ENCODE peak calls at places on chromosomes 16 and 17, in four cellular contexts. One of them, this sample, is unnamed.

GRCh38 chr16:625402-626173 is 5.2 kb upstream of the WFIKKN1 start:
- DNase-seq in uterus: peak
- DNase-seq in mucosa of descending colon: no peak
- DNase-seq in cardiac muscle cell: no peak
- DNase-seq in this sample: no peak

GRCh38 chr16:77581706-77582105 is 140.6 kb upstream of the NUDT7 start:
- DNase-seq in cardiac muscle cell: no peak
- DNase-seq in uterus: no peak
- DNase-seq in mucosa of descending colon: no peak
- DNase-seq in this sample: no peak

GRCh38 chr17:43418441-43419374 is 19.9 kb downstream of the ARL4D start:
- DNase-seq in mucosa of descending colon: no peak
- DNase-seq in cardiac muscle cell: peak
- DNase-seq in uterus: peak
- DNase-seq in this sample: peak

GRCh38 chr17:75105269-75106080 is 4.3 kb upstream of the ARMC7 start:
- DNase-seq in mucosa of descending colon: peak
- DNase-seq in uterus: no peak
- DNase-seq in cardiac muscle cell: peak
- DNase-seq in this sample: peak

GRCh38 chr16:67216612-67217490 is 10.1 kb upstream of the TMEM208 start:
- DNase-seq in cardiac muscle cell: peak
- DNase-seq in uterus: peak
- DNase-seq in mucosa of descending colon: no peak
- DNase-seq in this sample: no peak

GRCh38 chr16:66728117-66728787 is 23.2 kb downstream of the DYNC1LI2 start:
- DNase-seq in cardiac muscle cell: peak
- DNase-seq in mucosa of descending colon: no peak
- DNase-seq in uterus: peak
- DNase-seq in this sample: peak

GRCh38 chr16:76947694-76948093 is 243.3 kb upstream of the MON1B start:
- DNase-seq in cardiac muscle cell: peak
- DNase-seq in mucosa of descending colon: no peak
- DNase-seq in uterus: no peak
- DNase-seq in this sample: no peak

GRCh38 chr17:58352843-58353719 is 1.1 kb upstream of the SUPT4H1 start:
- DNase-seq in uterus: no peak
- DNase-seq in mucosa of descending colon: peak
- DNase-seq in cardiac muscle cell: peak
- DNase-seq in this sample: peak

GRCh38 chr16:31215287-31216115 is 1.4 kb downstream of the PYDC1 start:
- DNase-seq in mucosa of descending colon: peak
- DNase-seq in uterus: peak
- DNase-seq in cardiac muscle cell: peak
- DNase-seq in this sample: peak

GRCh38 chr17:75524971-75525805 is at the start of gene LLGL2:
- DNase-seq in cardiac muscle cell: peak
- DNase-seq in mucosa of descending colon: peak
- DNase-seq in uterus: peak
- DNase-seq in this sample: peak

GRCh38 chr16:71628810-71629209 is 2.8 kb downstream of the MARVELD3 start:
- DNase-seq in cardiac muscle cell: peak
- DNase-seq in mucosa of descending colon: no peak
- DNase-seq in uterus: no peak
- DNase-seq in this sample: peak

GRCh38 chr16:29665294-29666077 is 2.4 kb downstream of the SPN start:
- DNase-seq in uterus: no peak
- DNase-seq in mucosa of descending colon: no peak
- DNase-seq in cardiac muscle cell: no peak
- DNase-seq in this sample: no peak

GRCh38 chr17:21283482-21284318 is 811 bp upstream of the MAP2K3 start:
- DNase-seq in mucosa of descending colon: no peak
- DNase-seq in cardiac muscle cell: peak
- DNase-seq in uterus: no peak
- DNase-seq in this sample: peak

GRCh38 chr17:75059369-75060345 is 12.6 kb downstream of the KCTD2 start:
- DNase-seq in cardiac muscle cell: peak
- DNase-seq in uterus: peak
- DNase-seq in mucosa of descending colon: no peak
- DNase-seq in this sample: peak

GRCh38 chr17:19654901-19655300 is 6.3 kb downstream of the ALDH3A2 start:
- DNase-seq in cardiac muscle cell: no peak
- DNase-seq in mucosa of descending colon: no peak
- DNase-seq in uterus: no peak
- DNase-seq in this sample: no peak

GRCh38 chr17:75346906-75347305 is 57.7 kb upstream of the SLC25A19 start:
- DNase-seq in uterus: no peak
- DNase-seq in mucosa of descending colon: no peak
- DNase-seq in cardiac muscle cell: peak
- DNase-seq in this sample: peak

GRCh38 chr17:78573955-78574354 is 3.2 kb downstream of the DNAH17 start:
- DNase-seq in cardiac muscle cell: no peak
- DNase-seq in uterus: no peak
- DNase-seq in mucosa of descending colon: no peak
- DNase-seq in this sample: peak

GRCh38 chr16:31460582-31461002 is 1.3 kb downstream of the ARMC5 start:
- DNase-seq in cardiac muscle cell: peak
- DNase-seq in uterus: no peak
- DNase-seq in mucosa of descending colon: peak
- DNase-seq in this sample: peak

GRCh38 chr17:15969463-15969862 is 24.5 kb downstream of the ADORA2B start:
- DNase-seq in mucosa of descending colon: no peak
- DNase-seq in uterus: no peak
- DNase-seq in cardiac muscle cell: no peak
- DNase-seq in this sample: no peak

GRCh38 chr16:69553332-69553731 is 12.4 kb upstream of the NFAT5 start:
- DNase-seq in cardiac muscle cell: no peak
- DNase-seq in mucosa of descending colon: no peak
- DNase-seq in uterus: no peak
- DNase-seq in this sample: no peak

GRCh38 chr17:1498233-1498632 is 5.7 kb upstream of the MYO1C start:
- DNase-seq in cardiac muscle cell: no peak
- DNase-seq in mucosa of descending colon: no peak
- DNase-seq in uterus: no peak
- DNase-seq in this sample: peak

GRCh38 chr16:87570938-87571867 is 31.1 kb upstream of the JPH3 start:
- DNase-seq in uterus: no peak
- DNase-seq in mucosa of descending colon: peak
- DNase-seq in cardiac muscle cell: peak
- DNase-seq in this sample: peak

GRCh38 chr16:47213761-47214440 is 70.2 kb upstream of the NETO2 start:
- DNase-seq in uterus: no peak
- DNase-seq in cardiac muscle cell: no peak
- DNase-seq in mucosa of descending colon: no peak
- DNase-seq in this sample: peak

GRCh38 chr16:89431158-89431584 is 59.2 kb downstream of the ANKRD11 start:
- DNase-seq in mucosa of descending colon: peak
- DNase-seq in cardiac muscle cell: no peak
- DNase-seq in uterus: no peak
- DNase-seq in this sample: peak

GRCh38 chr17:1239210-1239609 is 31.0 kb upstream of the BHLHA9 start:
- DNase-seq in cardiac muscle cell: peak
- DNase-seq in uterus: no peak
- DNase-seq in mucosa of descending colon: no peak
- DNase-seq in this sample: no peak

DNA sequence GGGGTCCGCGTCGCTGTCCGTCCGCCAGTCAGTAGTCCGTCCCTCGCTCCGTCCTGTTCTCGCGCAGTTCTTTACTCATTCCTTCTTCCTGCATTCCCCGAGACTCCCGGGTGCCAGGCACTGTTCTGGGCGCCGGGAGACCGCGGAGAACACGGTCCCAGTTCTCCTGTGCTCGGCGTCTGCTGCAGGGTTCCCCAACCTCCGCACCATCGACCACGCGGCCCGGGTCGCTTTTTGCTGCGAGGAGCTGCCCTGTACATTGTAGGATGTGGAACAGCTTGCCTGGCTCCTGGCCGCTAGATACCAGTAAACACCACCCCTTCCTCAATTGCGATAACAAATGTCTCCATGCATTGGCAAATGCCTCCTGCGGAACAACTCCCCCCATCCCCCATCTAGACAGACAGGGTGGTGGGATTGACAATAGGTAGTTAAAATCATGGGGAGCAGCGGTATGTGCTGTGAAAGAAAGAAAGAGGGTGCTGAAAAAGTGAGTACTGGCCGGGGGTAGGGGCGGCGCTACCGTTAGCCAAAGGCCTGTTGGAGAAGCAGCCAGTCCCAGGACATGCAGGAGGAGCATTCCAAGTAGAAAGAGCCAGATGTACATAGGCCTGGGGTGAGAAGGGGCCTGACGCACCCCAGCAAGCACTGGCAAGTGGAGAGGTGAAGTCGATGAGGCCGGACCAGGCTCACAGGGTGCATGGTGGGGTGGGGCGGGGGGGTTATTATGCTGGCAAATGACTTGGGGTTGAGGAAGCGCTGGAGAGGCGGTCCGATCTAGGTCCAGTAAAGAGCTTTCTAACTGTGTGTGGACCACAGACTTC is 655 bp downstream of the TRAF7 start:
- DNase-seq in mucosa of descending colon: peak
- DNase-seq in uterus: no peak
- DNase-seq in cardiac muscle cell: peak
- DNase-seq in this sample: peak
- TF ChIP-seq CTCF in mucosa of descending colon: no peak
- TF ChIP-seq CTCF in uterus: no peak
- TF ChIP-seq CTCF in cardiac muscle cell: no peak
- TF ChIP-seq CTCF in this sample: no peak

GRCh38 chr16:53413864-53414263 is 20.4 kb upstream of the RBL2 start:
- DNase-seq in mucosa of descending colon: no peak
- DNase-seq in cardiac muscle cell: no peak
- DNase-seq in uterus: no peak
- DNase-seq in this sample: no peak

GRCh38 chr16:53417976-53418375 is 16.3 kb upstream of the RBL2 start:
- DNase-seq in mucosa of descending colon: no peak
- DNase-seq in cardiac muscle cell: no peak
- DNase-seq in uterus: no peak
- DNase-seq in this sample: no peak

GRCh38 chr16:53415504-53415903 is 18.8 kb upstream of the RBL2 start:
- DNase-seq in uterus: no peak
- DNase-seq in cardiac muscle cell: no peak
- DNase-seq in mucosa of descending colon: no peak
- DNase-seq in this sample: peak

GRCh38 chr16:53414381-53414780 is 19.9 kb upstream of the RBL2 start:
- DNase-seq in cardiac muscle cell: no peak
- DNase-seq in uterus: no peak
- DNase-seq in mucosa of descending colon: no peak
- DNase-seq in this sample: peak

DNA sequence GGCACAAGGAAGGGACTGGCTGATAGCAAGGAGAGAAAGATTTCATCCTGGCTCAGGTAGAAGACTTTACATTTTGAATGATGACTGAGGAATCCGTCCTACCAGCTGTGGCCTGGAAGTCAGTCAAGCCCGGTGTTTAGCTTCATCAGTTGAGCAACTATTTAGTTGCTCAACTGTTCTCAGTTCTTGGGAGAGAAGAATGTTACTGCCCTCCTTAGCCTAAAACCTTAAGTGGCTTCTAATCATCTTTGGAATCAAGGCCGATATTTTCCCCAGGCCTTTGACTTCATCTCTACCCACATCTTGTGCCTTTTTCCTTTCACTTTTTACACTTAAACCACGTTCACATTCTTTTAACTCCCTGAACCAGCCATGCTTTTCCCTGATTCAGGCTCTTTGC is 17.3 kb upstream of the RBL2 start:
- DNase-seq in mucosa of descending colon: no peak
- DNase-seq in cardiac muscle cell: peak
- DNase-seq in uterus: no peak
- DNase-seq in this sample: peak
- TF ChIP-seq CTCF in mucosa of descending colon: no peak
- TF ChIP-seq CTCF in cardiac muscle cell: no peak
- TF ChIP-seq CTCF in uterus: no peak
- TF ChIP-seq CTCF in this sample: no peak

DNA sequence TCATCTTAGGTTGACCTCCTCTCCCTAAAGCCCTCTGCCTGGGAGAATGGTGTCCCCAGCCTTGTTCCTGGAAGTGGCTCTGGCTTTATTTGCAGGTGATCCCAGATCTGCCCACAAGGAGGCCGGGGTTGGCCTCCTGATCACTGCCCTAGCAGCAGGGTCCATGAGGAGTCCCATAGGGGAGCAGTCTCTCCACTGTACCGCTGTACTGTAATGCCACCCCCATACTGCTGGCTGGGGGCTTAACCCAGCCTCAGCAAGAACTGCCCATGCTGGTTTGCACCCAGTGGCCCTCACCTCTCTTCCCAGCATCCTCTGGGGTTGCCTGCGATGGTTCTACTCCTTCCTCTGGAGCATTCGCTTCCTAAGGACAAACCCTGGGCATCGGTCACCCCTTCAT is 39.1 kb downstream of the PSME3IP1 start:
- DNase-seq in uterus: no peak
- DNase-seq in cardiac muscle cell: no peak
- DNase-seq in mucosa of descending colon: no peak
- DNase-seq in this sample: peak
- TF ChIP-seq CTCF in uterus: no peak
- TF ChIP-seq CTCF in cardiac muscle cell: peak
- TF ChIP-seq CTCF in mucosa of descending colon: no peak
- TF ChIP-seq CTCF in this sample: peak

GRCh38 chr16:72818286-72818845 is 229.6 kb downstream of the ZFHX3 start:
- DNase-seq in mucosa of descending colon: no peak
- DNase-seq in uterus: no peak
- DNase-seq in cardiac muscle cell: no peak
- DNase-seq in this sample: no peak
- TF ChIP-seq CTCF in mucosa of descending colon: no peak
- TF ChIP-seq CTCF in uterus: no peak
- TF ChIP-seq CTCF in cardiac muscle cell: peak
- TF ChIP-seq CTCF in this sample: no peak